ENCODE peak calls at places on chromosomes 16 and 17, in eight cellular contexts. K is neuronal stem cell, Y is neural progenitor cell, H is BE2C, G is iPS DF 6.9, Z is IMR-90, T is thoracic aorta, D is lung. X is an unnamed sample. For H3K27me3 and H3K4me1, the result is how much of the 10 kb centered on the place peaks cover.

GRCh38 chr17:36839256-36839655 is 98.0 kb upstream of the LHX1 start:
- DNase-seq in Z (no peak), H (no peak), K (no peak), Y (no peak), D (no peak), G (no peak), T (no peak), X (no peak)

GRCh38 chr17:16459850-16460550 is 32.0 kb downstream of the LRRC75A start:
- DNase-seq in H (no peak), Z (no peak), K (no peak), D (no peak), T (no peak), Y (peak), G (no peak), X (no peak)

GRCh38 chr17:2837147-2837561 is 40.9 kb downstream of the RAP1GAP2 start:
- DNase-seq in Z (no peak), G (no peak), Y (no peak), T (no peak), K (no peak), D (no peak), H (no peak), X (no peak)

GRCh38 chr16:72536673-72537435 is 364.9 kb upstream of the PMFBP1 start:
- DNase-seq in H (no peak), Y (no peak), T (no peak), Z (peak), D (no peak), G (no peak), K (no peak), X (no peak)

GRCh38 chr17:35373532-35373983 is at the start of gene SLFN11:
- DNase-seq in D (peak), G (no peak), T (peak), Z (peak), H (no peak), K (no peak), Y (peak), X (no peak)

GRCh38 chr17:14750866-14751265 is 450.0 kb downstream of the HS3ST3B1 start:
- DNase-seq in K (no peak), Y (no peak), D (no peak), T (no peak), G (no peak), Z (no peak), H (no peak), X (no peak)

GRCh38 chr16:75251280-75252048 is at the start of gene BCAR1:
- DNase-seq in D (peak), Y (peak), Z (peak), K (peak), H (peak), G (no peak), T (no peak), X (peak)

GRCh38 chr16:79645701-79646100 is 45.2 kb upstream of the MAF start:
- DNase-seq in Y (no peak), G (no peak), H (no peak), D (no peak), T (no peak), K (no peak), Z (no peak), X (no peak)

GRCh38 chr16:1158456-1159324 is 5.8 kb downstream of the CACNA1H start:
- DNase-seq in G (no peak), H (no peak), T (no peak), K (no peak), Y (no peak), D (no peak), Z (peak), X (no peak)

GRCh38 chr17:75078097-75079022 is 9.4 kb upstream of the SLC16A5 start:
- DNase-seq in D (peak), K (no peak), G (no peak), T (no peak), Y (no peak), H (no peak), Z (peak), X (peak)

GRCh38 chr17:71363661-71364060 is 757.2 kb upstream of the SOX9 start:
- DNase-seq in Z (no peak), G (no peak), H (no peak), K (no peak), D (no peak), Y (no peak), T (no peak), X (no peak)

GRCh38 chr17:80952291-80952690 is 39.4 kb upstream of the CHMP6 start:
- DNase-seq in G (no peak), H (no peak), Z (no peak), D (no peak), T (no peak), Y (no peak), K (no peak), X (peak)

GRCh38 chr17:13513039-13513405 is 88.7 kb downstream of the HS3ST3A1 start:
- DNase-seq in K (no peak), G (no peak), D (no peak), H (peak), Y (no peak), Z (peak), T (no peak), X (no peak)

GRCh38 chr17:44007346-44008204 is 3.2 kb downstream of the NAGS start:
- DNase-seq in Z (no peak), D (no peak), K (no peak), H (no peak), G (no peak), T (no peak), Y (no peak), X (no peak)

GRCh38 chr17:81349397-81350319 is 45.6 kb upstream of the BAHCC1 start:
- DNase-seq in K (no peak), Y (no peak), Z (no peak), G (no peak), D (no peak), T (no peak), H (peak), X (no peak)

GRCh38 chr16:30183961-30184429 is 593 bp downstream of the CORO1A start:
- DNase-seq in H (no peak), D (peak), G (no peak), Y (no peak), K (no peak), Z (no peak), T (no peak), X (no peak)

GRCh38 chr16:75007443-75007842 is 8.6 kb downstream of the ZNRF1 start:
- DNase-seq in D (no peak), Z (no peak), H (no peak), T (no peak), Y (no peak), G (no peak), K (no peak), X (no peak)

GRCh38 chr16:4733747-4734062 is 366 bp downstream of the ANKS3 start:
- DNase-seq in Y (no peak), Z (no peak), D (no peak), G (no peak), K (no peak), H (peak), T (no peak), X (no peak)

GRCh38 chr16:85424260-85425060 is 188.7 kb upstream of the GSE1 start:
- DNase-seq in K (no peak), D (no peak), H (peak), Z (no peak), T (no peak), Y (no peak), G (no peak), X (peak)

GRCh38 chr17:76716146-76716833 is 5.5 kb upstream of the MXRA7 start:
- DNase-seq in T (no peak), G (no peak), Y (no peak), K (no peak), Z (peak), D (peak), H (no peak), X (no peak)

GRCh38 chr17:83144421-83145357 is 65.3 kb downstream of the METRNL start:
- DNase-seq in H (peak), T (no peak), Z (peak), G (no peak), K (no peak), D (peak), Y (no peak), X (no peak)

GRCh38 chr17:5000237-5000639 is 2.5 kb downstream of the KIF1C start:
- DNase-seq in G (no peak), T (peak), K (no peak), H (no peak), Z (no peak), Y (no peak), D (peak), X (no peak)

GRCh38 chr17:73635101-73635767 is 9.0 kb downstream of the SDK2 start:
- DNase-seq in G (no peak), K (no peak), Z (no peak), H (no peak), D (no peak), T (no peak), Y (no peak), X (no peak)

GRCh38 chr17:32798938-32799337 is 78.0 kb downstream of the MYO1D start:
- DNase-seq in T (no peak), Y (no peak), H (no peak), K (no peak), Z (no peak), D (no peak), G (no peak), X (no peak)

GRCh38 chr16:72125635-72126428 is 32.2 kb downstream of the DHX38 start:
- DNase-seq in Y (no peak), G (no peak), T (no peak), K (no peak), Z (no peak), D (no peak), H (no peak), X (no peak)

GRCh38 chr16:23377071-23377931 is 75.2 kb downstream of the SCNN1B start:
- DNase-seq in G (no peak), Y (no peak), T (no peak), H (no peak), D (no peak), Z (no peak), K (no peak), X (no peak)

GRCh38 chr17:20992416-20992815 is 50.4 kb downstream of the USP22 start:
- DNase-seq in D (no peak), Y (no peak), G (no peak), H (no peak), Z (no peak), T (no peak), K (no peak), X (no peak)

GRCh38 chr17:81494984-81495383 is 17.6 kb downstream of the ACTG1 start:
- DNase-seq in K (no peak), G (no peak), Z (no peak), D (no peak), Y (peak), T (no peak), H (no peak), X (peak)

GRCh38 chr16:17334096-17334495 is 136.7 kb downstream of the XYLT1 start:
- DNase-seq in K (no peak), G (no peak), Y (no peak), H (no peak), T (peak), D (no peak), Z (peak), X (no peak)

GRCh38 chr17:74881073-74881472 is 8.3 kb upstream of the FDXR start:
- DNase-seq in Y (no peak), Z (no peak), G (no peak), D (no peak), K (no peak), T (no peak), H (no peak), X (no peak)

GRCh38 chr16:69890114-69890890 is 60.8 kb upstream of the CLEC18A start:
- DNase-seq in H (peak), Z (peak), D (no peak), G (peak), T (peak), Y (peak), K (peak), X (no peak)

GRCh38 chr16:8850279-8850885 is 18.4 kb downstream of the CARHSP1 start:
- DNase-seq in K (no peak), T (no peak), Z (peak), H (no peak), D (no peak), G (no peak), Y (no peak), X (no peak)

GRCh38 chr16:57118461-57119084 is 26.2 kb downstream of the CPNE2 start:
- DNase-seq in K (no peak), T (no peak), D (no peak), Z (no peak), Y (no peak), H (no peak), G (no peak), X (no peak)

GRCh38 chr16:1712791-1713261 is 6.8 kb downstream of the MAPK8IP3 start:
- DNase-seq in Y (no peak), G (no peak), H (no peak), D (no peak), K (no peak), Z (peak), T (no peak), X (no peak)

GRCh38 chr16:86398201-86398600 is 112.1 kb upstream of the FOXF1 start:
- DNase-seq in G (no peak), D (no peak), Z (peak), T (no peak), K (no peak), H (no peak), Y (no peak), X (no peak)

GRCh38 chr16:58464047-58464915 is 35.7 kb upstream of the NDRG4 start:
- DNase-seq in Y (peak), H (peak), K (peak), G (no peak), D (no peak), Z (no peak), T (no peak), X (peak)

GRCh38 chr16:58464916-58465731 is 34.8 kb upstream of the NDRG4 start:
- DNase-seq in G (no peak), D (no peak), H (peak), Y (peak), Z (no peak), K (peak), T (no peak), X (peak)

GRCh38 chr16:58466396-58466795 is 33.5 kb upstream of the NDRG4 start:
- DNase-seq in Y (no peak), Z (no peak), H (no peak), G (no peak), T (no peak), D (no peak), K (no peak), X (no peak)

GRCh38 chr16:58467915-58468314 is 32.0 kb upstream of the NDRG4 start:
- DNase-seq in D (no peak), Z (no peak), Y (no peak), T (no peak), H (peak), G (no peak), K (no peak), X (no peak)

GRCh38 chr16:58465817-58466216 is 34.1 kb upstream of the NDRG4 start:
- DNase-seq in K (no peak), T (no peak), D (no peak), Y (no peak), Z (no peak), H (no peak), G (no peak), X (no peak)
- H3K27me3 ChIP-seq in K (half or more), T (under half), D (under half), Y (half or more), Z (half or more), H (under half), G (under half), X (under half)

GRCh38 chr17:57553991-57554825 is 190.9 kb downstream of the CCDC182 start:
- DNase-seq in D (no peak), Z (peak), Y (peak), G (peak), T (no peak), K (peak), H (no peak), X (no peak)

GRCh38 chr17:57551321-57552079 is 193.6 kb downstream of the CCDC182 start:
- DNase-seq in Z (no peak), G (no peak), K (no peak), Y (no peak), T (no peak), H (no peak), D (no peak), X (no peak)

GRCh38 chr17:57553525-57553924 is 191.6 kb downstream of the CCDC182 start:
- DNase-seq in H (no peak), Y (no peak), T (no peak), D (no peak), G (no peak), K (no peak), Z (peak), X (no peak)

GRCh38 chr17:57550671-57551315 is 194.3 kb downstream of the CCDC182 start:
- DNase-seq in D (no peak), T (no peak), K (no peak), Y (no peak), H (no peak), Z (no peak), G (no peak), X (no peak)

GRCh38 chr17:57552114-57552601 is 192.9 kb downstream of the CCDC182 start:
- DNase-seq in Y (peak), H (peak), T (no peak), Z (no peak), K (no peak), G (peak), D (no peak), X (no peak)
- H3K4me3 ChIP-seq in Y (no peak), H (no peak), T (no peak), Z (no peak), K (no peak), G (no peak), D (no peak), X (no peak)

DNA sequence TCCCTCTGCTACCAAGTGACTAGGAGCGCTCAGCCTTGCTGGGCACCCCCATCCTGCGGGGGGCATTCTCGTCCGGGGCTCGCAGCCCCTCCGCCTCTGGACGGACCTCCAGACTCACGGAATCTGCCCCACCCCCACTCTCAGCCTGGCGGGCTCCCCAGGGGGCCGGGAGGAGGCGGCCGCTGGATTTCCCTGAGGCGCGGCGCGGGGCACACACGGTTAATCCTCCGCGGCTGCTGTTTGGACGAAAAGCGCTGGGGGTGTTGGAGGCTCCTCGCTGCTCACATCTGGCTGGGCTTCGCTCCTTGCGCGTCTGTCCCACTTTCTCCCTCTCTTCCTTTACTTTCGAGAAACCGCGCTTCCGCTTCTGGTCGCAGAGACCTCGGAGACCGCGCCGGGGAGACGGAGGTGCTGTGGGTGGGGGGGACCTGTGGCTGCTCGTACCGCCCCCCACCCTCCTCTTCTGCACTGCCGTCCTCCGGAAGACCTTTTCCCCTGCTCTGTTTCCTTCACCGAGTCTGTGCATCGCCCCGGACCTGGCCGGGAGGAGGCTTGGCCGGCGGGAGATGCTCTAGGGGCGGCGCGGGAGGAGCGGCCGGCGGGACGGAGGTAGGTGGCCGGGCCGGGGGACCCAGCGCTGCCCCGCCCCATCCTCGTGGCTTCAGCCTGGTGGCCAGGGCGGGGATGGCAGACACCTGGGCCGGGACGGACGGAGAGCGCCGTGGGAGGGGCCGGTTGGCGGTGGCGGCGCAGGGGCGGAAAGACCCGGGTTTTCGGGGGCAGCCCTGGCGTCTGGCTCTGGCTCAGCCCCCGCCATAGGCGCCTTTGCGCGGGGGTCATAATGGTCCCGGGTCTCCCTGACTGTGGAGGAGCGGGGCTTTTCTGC is at the start of gene C1QTNF1:
- DNase-seq in Y (peak), T (no peak), D (no peak), G (no peak), Z (peak), H (peak), K (peak), X (peak)
- H3K4me1 ChIP-seq in Y (under half), T (half or more), D (under half), G (under half), Z (under half), H (under half), K (under half), X (half or more)

GRCh38 chr17:48406936-48407567 is 23.0 kb downstream of the SKAP1 start:
- DNase-seq in Z (no peak), Y (no peak), K (no peak), G (no peak), D (no peak), T (no peak), H (no peak), X (no peak)
- H3K27me3 ChIP-seq in Z (under half), Y (under half), K (under half), G (under half), D (under half), T (under half), H (half or more), X (under half)

GRCh38 chr16:66881964-66882508 is 1.7 kb downstream of the PDP2 start:
- DNase-seq in Z (no peak), D (no peak), T (no peak), G (no peak), H (no peak), Y (no peak), K (no peak), X (no peak)
- H3K4me3 ChIP-seq in Z (no peak), D (no peak), T (no peak), G (no peak), H (peak), Y (no peak), K (no peak), X (no peak)

GRCh38 chr17:19302791-19303233 is 59.7 kb downstream of the B9D1 start:
- DNase-seq in Z (no peak), H (no peak), K (no peak), T (no peak), Y (no peak), D (no peak), G (no peak), X (no peak)

GRCh38 chr17:19299866-19300265 is 62.7 kb downstream of the B9D1 start:
- DNase-seq in Y (no peak), K (no peak), D (no peak), G (no peak), Z (no peak), T (no peak), H (no peak), X (no peak)

GRCh38 chr17:19301274-19301946 is 61.1 kb downstream of the B9D1 start:
- DNase-seq in H (no peak), Z (no peak), Y (no peak), G (no peak), T (no peak), D (peak), K (no peak), X (no peak)

GRCh38 chr17:19303367-19303776 is 59.2 kb downstream of the B9D1 start:
- DNase-seq in T (no peak), Y (no peak), D (no peak), K (no peak), G (no peak), Z (no peak), H (no peak), X (no peak)

DNA sequence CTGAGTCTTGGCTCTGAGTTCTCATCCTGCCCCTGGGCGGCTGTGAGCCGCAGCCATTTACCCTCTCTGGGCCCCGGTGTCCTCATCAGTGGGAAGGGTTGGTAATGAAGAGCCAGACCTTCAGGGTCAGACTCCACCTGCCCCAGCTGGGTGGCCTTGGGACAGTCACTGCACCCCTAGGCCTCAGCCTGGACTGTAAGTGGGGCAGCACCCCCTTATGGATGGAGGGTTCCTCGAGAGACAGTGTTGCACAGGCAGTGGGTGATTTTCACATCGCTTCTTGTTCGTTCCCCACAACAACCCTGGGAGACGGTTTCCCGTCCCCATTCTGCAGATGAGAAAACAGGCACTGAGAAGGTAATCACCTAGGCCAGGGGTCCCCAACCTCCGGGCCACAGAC is 60.5 kb downstream of the B9D1 start:
- DNase-seq in D (no peak), Z (no peak), Y (no peak), T (no peak), K (no peak), H (no peak), G (no peak), X (no peak)
- H3K4me1 ChIP-seq in D (under half), Z (under half), Y (under half), T (under half), K (under half), H (under half), G (under half), X (under half)

DNA sequence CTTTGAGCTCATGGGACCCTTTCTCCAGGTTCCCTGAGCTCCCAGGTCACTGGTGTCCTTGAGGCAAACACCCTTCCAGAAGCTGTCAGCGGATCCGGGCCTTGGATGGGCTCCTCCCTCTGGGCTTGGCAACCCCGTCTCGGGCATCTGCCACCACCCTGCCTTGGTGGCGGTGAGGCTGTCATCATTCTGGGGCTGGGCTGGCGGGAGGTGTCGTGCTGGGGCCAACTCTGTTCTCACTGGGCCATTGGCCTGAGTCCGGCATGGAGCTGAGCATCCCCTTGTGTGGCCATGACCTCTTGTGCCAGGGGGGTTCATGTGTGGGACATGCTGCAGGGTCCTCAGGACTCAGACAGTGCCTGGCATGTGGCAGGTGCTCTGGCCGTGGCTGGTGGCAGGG is 197.6 kb downstream of the LAT start:
- DNase-seq in T (no peak), Z (no peak), G (no peak), K (no peak), Y (no peak), D (no peak), H (no peak), X (no peak)
- H3K27me3 ChIP-seq in T (under half), Z (under half), G (under half), K (under half), Y (under half), D (under half), H (under half), X (under half)

X was measured in Caco-2.